ENCODE peak calls at places on chromosomes 12 and 14, in seven cellular contexts. L, O, K, E, S, Z and N are unnamed samples.

GRCh38 chr12:122841544-122842321 is 6.5 kb downstream of the HIP1R start:
- DNase-seq in O (no peak), Z (peak), S (no peak), E (no peak), K (peak), L (no peak), N (no peak)

GRCh38 chr14:103543140-103543539 is 14.1 kb downstream of the TRMT61A start:
- DNase-seq in S (no peak), E (no peak), K (no peak), L (no peak), Z (no peak), O (no peak), N (no peak)

GRCh38 chr14:52124791-52125661 is 56.2 kb upstream of the NID2 start:
- DNase-seq in E (no peak), O (peak), S (no peak), L (no peak), Z (peak), K (no peak), N (no peak)

GRCh38 chr14:55272415-55272786 is 1.2 kb downstream of the FBXO34 start:
- DNase-seq in K (no peak), Z (no peak), S (no peak), E (no peak), L (no peak), O (no peak), N (no peak)

GRCh38 chr12:98007963-98008362 is 507.4 kb upstream of the TMPO start:
- DNase-seq in Z (no peak), L (no peak), S (no peak), E (no peak), O (no peak), K (no peak), N (no peak)

GRCh38 chr14:32826404-32827082 is 112.1 kb upstream of the NPAS3 start:
- DNase-seq in L (no peak), K (no peak), S (peak), E (no peak), Z (no peak), O (no peak), N (no peak)

GRCh38 chr12:57887631-57888406 is 41.3 kb upstream of the CTDSP2 start:
- DNase-seq in Z (peak), S (no peak), E (no peak), K (no peak), L (no peak), O (no peak), N (no peak)

GRCh38 chr12:109157986-109158385 is 41.6 kb downstream of the ACACB start:
- DNase-seq in L (no peak), O (no peak), S (no peak), E (no peak), Z (no peak), K (no peak), N (no peak)

GRCh38 chr12:124036117-124037109 is 63.4 kb downstream of the ZNF664 start:
- DNase-seq in S (no peak), O (no peak), Z (peak), K (peak), L (peak), E (peak), N (no peak)

GRCh38 chr12:38316391-38317129 is at the start of gene ALG10B:
- DNase-seq in L (peak), S (peak), E (peak), O (peak), Z (peak), K (peak), N (peak)

GRCh38 chr12:125351788-125352187 is 286.6 kb downstream of the AACS start:
- DNase-seq in K (no peak), E (no peak), L (no peak), O (no peak), S (no peak), Z (no peak), N (no peak)

GRCh38 chr12:31363826-31364225 is 37.9 kb upstream of the SINHCAF start:
- DNase-seq in K (no peak), E (no peak), Z (no peak), O (no peak), L (no peak), S (no peak), N (no peak)

GRCh38 chr14:101808894-101809670 is 47.6 kb downstream of the PPP2R5C start:
- DNase-seq in E (no peak), K (no peak), S (no peak), Z (no peak), L (no peak), O (no peak), N (no peak)

GRCh38 chr14:89440997-89441909 is 24.2 kb upstream of the FOXN3 start:
- DNase-seq in Z (no peak), O (no peak), S (no peak), E (no peak), L (no peak), K (no peak), N (no peak)

GRCh38 chr14:31207287-31207745 is 277 bp downstream of the HECTD1 start:
- DNase-seq in E (no peak), S (no peak), K (no peak), L (peak), Z (no peak), O (peak), N (no peak)

GRCh38 chr12:59357811-59358210 is 238.0 kb upstream of the SLC16A7 start:
- DNase-seq in E (no peak), L (no peak), O (no peak), Z (no peak), S (no peak), K (no peak), N (no peak)

GRCh38 chr14:63174760-63175191 is 29.5 kb upstream of the RHOJ start:
- DNase-seq in E (no peak), O (no peak), S (no peak), K (peak), L (no peak), Z (peak), N (no peak)

GRCh38 chr14:23054000-23054811 is 3.1 kb downstream of the CDH24 start:
- DNase-seq in K (no peak), S (no peak), Z (peak), E (peak), L (no peak), O (no peak), N (no peak)

GRCh38 chr14:21454843-21455550 is 926 bp downstream of the CHD8 start:
- DNase-seq in L (no peak), O (no peak), S (no peak), E (no peak), K (no peak), Z (no peak), N (no peak)

GRCh38 chr12:14910090-14910915 is 24.6 kb upstream of the MGP start:
- DNase-seq in Z (peak), L (no peak), K (peak), E (peak), O (no peak), S (no peak), N (no peak)

GRCh38 chr12:123034022-123034541 is 53.6 kb downstream of the ARL6IP4 start:
- DNase-seq in O (no peak), L (peak), S (no peak), K (no peak), E (peak), Z (no peak), N (no peak)

GRCh38 chr12:113022563-113023297 is 33.8 kb upstream of the DTX1 start:
- DNase-seq in S (no peak), E (no peak), Z (no peak), K (no peak), L (no peak), O (no peak), N (no peak)

GRCh38 chr14:33510991-33511390 is 439.9 kb downstream of the EGLN3 start:
- DNase-seq in E (no peak), O (no peak), K (no peak), S (no peak), Z (no peak), L (no peak), N (no peak)

GRCh38 chr12:10031771-10032175 is 1.3 kb downstream of the CLEC9A start:
- DNase-seq in S (no peak), O (peak), K (no peak), E (no peak), Z (peak), L (no peak), N (no peak)

GRCh38 chr12:112005419-112006395 is 7.3 kb downstream of the TMEM116 start:
- DNase-seq in E (no peak), O (no peak), K (peak), S (no peak), Z (no peak), L (no peak), N (no peak)

GRCh38 chr12:3130053-3130805 is 53.0 kb downstream of the TSPAN9 start:
- DNase-seq in K (no peak), E (no peak), L (no peak), O (no peak), S (peak), Z (peak), N (no peak)

GRCh38 chr14:78598046-78598652 is 428.0 kb downstream of the NRXN3 start:
- DNase-seq in Z (peak), K (peak), L (no peak), E (peak), O (no peak), S (peak), N (peak)

GRCh38 chr14:89672636-89673279 is 255.7 kb upstream of the FOXN3 start:
- DNase-seq in E (no peak), K (no peak), Z (peak), O (no peak), S (no peak), L (no peak), N (no peak)

GRCh38 chr14:100979780-100980179 is 76.3 kb upstream of the RTL1 start:
- DNase-seq in L (no peak), Z (peak), O (peak), K (no peak), S (no peak), E (no peak), N (no peak)

GRCh38 chr14:95776798-95777615 is 63.1 kb upstream of the TCL1A start:
- DNase-seq in O (no peak), L (no peak), Z (no peak), S (no peak), K (no peak), E (no peak), N (no peak)

GRCh38 chr12:23083267-23083666 is 458.3 kb downstream of the ETNK1 start:
- DNase-seq in K (no peak), O (no peak), S (no peak), L (no peak), Z (peak), E (no peak), N (no peak)

GRCh38 chr12:64785816-64786215 is 26.6 kb upstream of the GNS start:
- DNase-seq in S (no peak), E (no peak), K (no peak), L (no peak), O (no peak), Z (no peak), N (no peak)